ENCODE peak calls at places on chromosomes 2 and 18, in ten cellular contexts. X is A549; Q is body of pancreas; V is activated naive CD4-positive, alpha-beta T cell treated with anti-CD3 and anti-CD28 coated beads, Interleukin-2, amount 50 U/mL, for 72 hours; C is activated CD8-positive, alpha-beta memory T cell treated with anti-CD3 and anti-CD28 coated beads, Interleukin-2, amount 10 ng/mL, durations not matched to agents 7 days and 5 days; W is B cell; Y is gastroesophageal sphincter; P is activated CD8-positive, alpha-beta T cell treated with anti-CD3 and anti-CD28 coated beads for 36 hours; S is gastrocnemius medialis; G is upper lobe of right lung. K is an unnamed sample.

GRCh38 chr18:50518787-50519520 is 40.9 kb upstream of the MAPK4 start:
- ATAC-seq in Q (no peak), Y (no peak), G (peak), V (no peak), P (no peak), C (no peak), S (no peak), W (no peak), X (no peak), K (no peak)

GRCh38 chr2:207482630-207483029 is 47.1 kb upstream of the CREB1 start:
- ATAC-seq in X (no peak), P (no peak), Q (no peak), V (no peak), S (no peak), G (no peak), C (no peak), Y (no peak), W (no peak), K (no peak)

GRCh38 chr2:203394519-203395227 is 66.5 kb downstream of the ABI2 start:
- ATAC-seq in Q (no peak), Y (no peak), V (no peak), P (no peak), X (peak), W (no peak), G (no peak), S (no peak), C (no peak), K (no peak)

GRCh38 chr2:189144700-189145211 is 34.8 kb downstream of the COL5A2 start:
- ATAC-seq in C (no peak), G (no peak), X (no peak), P (no peak), S (no peak), Y (no peak), V (no peak), W (no peak), Q (no peak), K (no peak)

GRCh38 chr2:105052773-105053172 is 14.9 kb downstream of the MRPS9 start:
- ATAC-seq in C (no peak), P (no peak), W (no peak), Y (no peak), X (no peak), S (no peak), G (no peak), V (no peak), Q (peak), K (no peak)

GRCh38 chr2:37189452-37190153 is 1.1 kb upstream of the SULT6B1 start:
- ATAC-seq in C (peak), X (peak), G (peak), W (no peak), Q (peak), P (peak), Y (no peak), S (no peak), V (peak), K (peak)

GRCh38 chr2:173828189-173829157 is 136.7 kb downstream of the SP3 start:
- ATAC-seq in Y (no peak), S (no peak), V (no peak), P (no peak), W (no peak), G (no peak), Q (no peak), X (no peak), C (no peak), K (peak)

GRCh38 chr2:108959401-108959800 is 29.6 kb downstream of the EDAR start:
- ATAC-seq in Y (no peak), S (no peak), V (peak), X (no peak), G (no peak), Q (no peak), C (no peak), W (no peak), P (no peak), K (peak)

GRCh38 chr2:240259924-240260529 is 119.6 kb upstream of the OTOS start:
- ATAC-seq in Q (peak), C (no peak), V (no peak), S (peak), X (no peak), Y (no peak), W (no peak), G (no peak), P (no peak), K (no peak)

GRCh38 chr2:176158306-176158643 is 1.2 kb downstream of the HOXD3 start:
- ATAC-seq in W (no peak), Q (no peak), X (no peak), C (no peak), Y (no peak), G (no peak), V (no peak), P (no peak), S (no peak), K (no peak)

GRCh38 chr2:224966663-224967062 is 75.6 kb downstream of the DOCK10 start:
- ATAC-seq in W (no peak), G (no peak), P (no peak), C (no peak), Q (no peak), Y (no peak), S (no peak), V (no peak), X (no peak), K (no peak)